ENCODE peak calls at places on chromosome 15, in five cellular contexts. One of them, this sample, is unnamed.

GRCh38 chr15:80880086-80880485 is 100.9 kb downstream of the CEMIP start:
- DNase-seq in NB4: no peak
- DNase-seq in NCI-H524: no peak
- DNase-seq in AG04450: no peak
- DNase-seq in GM12865: no peak
- DNase-seq in this sample: no peak

GRCh38 chr15:62453356-62453755 is 288.3 kb upstream of the C2CD4B start:
- DNase-seq in NB4: no peak
- DNase-seq in NCI-H524: peak; percentile 39
- DNase-seq in AG04450: no peak
- DNase-seq in GM12865: peak; percentile 6
- DNase-seq in this sample: no peak

GRCh38 chr15:40051616-40052415 is 12.8 kb upstream of the SRP14 start:
- DNase-seq in NB4: no peak
- DNase-seq in NCI-H524: no peak
- DNase-seq in AG04450: no peak
- DNase-seq in GM12865: no peak
- DNase-seq in this sample: no peak

GRCh38 chr15:87589134-87589533 is 667.4 kb downstream of the NTRK3 start:
- DNase-seq in NB4: no peak
- DNase-seq in NCI-H524: no peak
- DNase-seq in AG04450: no peak
- DNase-seq in GM12865: no peak
- DNase-seq in this sample: no peak

GRCh38 chr15:27412413-27412812 is 441.4 kb downstream of the GABRG3 start:
- DNase-seq in NB4: no peak
- DNase-seq in NCI-H524: no peak
- DNase-seq in AG04450: no peak
- DNase-seq in GM12865: no peak
- DNase-seq in this sample: no peak

GRCh38 chr15:62035256-62035908 is 24.9 kb downstream of the VPS13C start:
- DNase-seq in NB4: no peak
- DNase-seq in NCI-H524: no peak
- DNase-seq in AG04450: peak; percentile 6
- DNase-seq in GM12865: no peak
- DNase-seq in this sample: no peak

GRCh38 chr15:100844167-100844566 is 35.5 kb upstream of the ALDH1A3 start:
- DNase-seq in NB4: no peak
- DNase-seq in NCI-H524: no peak
- DNase-seq in AG04450: no peak
- DNase-seq in GM12865: no peak
- DNase-seq in this sample: no peak

GRCh38 chr15:79349526-79349925 is 38.6 kb downstream of the TMED3 start:
- DNase-seq in NB4: no peak
- DNase-seq in NCI-H524: peak; percentile 91
- DNase-seq in AG04450: no peak
- DNase-seq in GM12865: no peak
- DNase-seq in this sample: peak; percentile 19

GRCh38 chr15:99328673-99329072 is 77.4 kb downstream of the LRRC28 start:
- DNase-seq in NB4: no peak
- DNase-seq in NCI-H524: no peak
- DNase-seq in AG04450: no peak
- DNase-seq in GM12865: no peak
- DNase-seq in this sample: no peak

This sample was measured in NCI-H1694.